ENCODE peak calls at places on chromosome 2, in five cellular contexts. Y is heart left ventricle; V is ovary; J is effector memory CD4-positive, alpha-beta T cell; R is HCT116. U is an unnamed sample. For H3K4me1, the result is how much of the 10 kb centered on the place peaks cover.

GRCh38 chr2:130963849-130964793 is 127.4 kb downstream of the ARHGEF4 start:
- DNase-seq in Y (no peak), V (peak), J (no peak), R (no peak), U (no peak)

GRCh38 chr2:119137502-119137901 is 21.0 kb downstream of the C1QL2 start:
- DNase-seq in Y (no peak), V (no peak), J (no peak), R (no peak), U (no peak)

GRCh38 chr2:118913805-118914645 is 28.0 kb upstream of the MARCO start:
- DNase-seq in Y (no peak), V (no peak), J (no peak), R (peak), U (no peak)

GRCh38 chr2:28407976-28408690 is 15.5 kb downstream of the FOSL2 start:
- DNase-seq in Y (no peak), V (peak), J (no peak), R (no peak), U (no peak)

GRCh38 chr2:132837764-132838163 is 167.8 kb upstream of the LYPD1 start:
- DNase-seq in Y (no peak), V (no peak), J (no peak), R (no peak), U (no peak)

GRCh38 chr2:64204006-64204632 is 59.9 kb upstream of the PELI1 start:
- DNase-seq in Y (peak), V (no peak), J (peak), R (no peak), U (no peak)

GRCh38 chr2:45922577-45922988 is 271.1 kb downstream of the PRKCE start:
- DNase-seq in Y (peak), V (no peak), J (no peak), R (no peak), U (no peak)

GRCh38 chr2:29114841-29115609 is at the start of gene CLIP4:
- DNase-seq in Y (peak), V (peak), J (peak), R (no peak), U (peak)

GRCh38 chr2:16862474-16862873 is 196.8 kb upstream of the CYRIA start:
- DNase-seq in Y (no peak), V (no peak), J (no peak), R (no peak), U (no peak)

GRCh38 chr2:222442665-222443064 is 18.3 kb downstream of the SGPP2 start:
- DNase-seq in Y (no peak), V (no peak), J (no peak), R (no peak), U (no peak)

GRCh38 chr2:149330127-149331022 is at the start of gene LYPD6:
- DNase-seq in Y (peak), V (peak), J (no peak), R (peak), U (peak)

GRCh38 chr2:67445652-67446268 is 48.6 kb downstream of the ETAA1 start:
- DNase-seq in Y (no peak), V (no peak), J (no peak), R (no peak), U (no peak)

GRCh38 chr2:20618886-20619521 is 31.9 kb downstream of the HS1BP3 start:
- DNase-seq in Y (peak), V (peak), J (no peak), R (no peak), U (no peak)

GRCh38 chr2:109275120-109276040 is 146.4 kb downstream of the SH3RF3 start:
- DNase-seq in Y (no peak), V (no peak), J (no peak), R (no peak), U (no peak)

GRCh38 chr2:222613715-222614331 is 42.1 kb downstream of the FARSB start:
- DNase-seq in Y (no peak), V (no peak), J (no peak), R (peak), U (no peak)

GRCh38 chr2:66082576-66082975 is 352.3 kb upstream of the MEIS1 start:
- DNase-seq in Y (no peak), V (no peak), J (no peak), R (no peak), U (no peak)

GRCh38 chr2:226891780-226892590 is 56.1 kb downstream of the RHBDD1 start:
- DNase-seq in Y (no peak), V (no peak), J (no peak), R (no peak), U (no peak)

GRCh38 chr2:18084376-18084775 is 205.9 kb downstream of the KCNS3 start:
- DNase-seq in Y (no peak), V (no peak), J (no peak), R (no peak), U (no peak)

GRCh38 chr2:172251231-172251630 is 148.5 kb upstream of the DLX2 start:
- DNase-seq in Y (no peak), V (no peak), J (no peak), R (no peak), U (no peak)

GRCh38 chr2:173881466-173881865 is 83.7 kb downstream of the SP3 start:
- DNase-seq in Y (no peak), V (no peak), J (no peak), R (no peak), U (no peak)

GRCh38 chr2:232361646-232362045 is 16.9 kb upstream of the ALPP start:
- DNase-seq in Y (no peak), V (no peak), J (no peak), R (peak), U (no peak)

GRCh38 chr2:40315684-40316083 is 136.2 kb downstream of the SLC8A1 start:
- DNase-seq in Y (no peak), V (no peak), J (no peak), R (no peak), U (no peak)

GRCh38 chr2:73759904-73760303 is 20.0 kb downstream of the DUSP11 start:
- DNase-seq in Y (no peak), V (no peak), J (no peak), R (no peak), U (no peak)

GRCh38 chr2:204753841-204754240 is 208.6 kb downstream of the PARD3B start:
- DNase-seq in Y (no peak), V (no peak), J (no peak), R (no peak), U (no peak)
- H3K27ac ChIP-seq in Y (no peak), V (no peak), J (no peak), R (no peak), U (no peak)

GRCh38 chr2:54561010-54561409 is 104.9 kb downstream of the SPTBN1 start:
- DNase-seq in Y (no peak), V (no peak), J (no peak), R (no peak), U (no peak)

GRCh38 chr2:54565551-54565950 is 109.4 kb downstream of the SPTBN1 start:
- DNase-seq in Y (no peak), V (no peak), J (no peak), R (no peak), U (no peak)

GRCh38 chr2:54566896-54567295 is 110.8 kb downstream of the SPTBN1 start:
- DNase-seq in Y (no peak), V (no peak), J (no peak), R (no peak), U (no peak)

GRCh38 chr2:54561795-54562592 is 105.9 kb downstream of the SPTBN1 start:
- DNase-seq in Y (no peak), V (no peak), J (no peak), R (no peak), U (no peak)

DNA sequence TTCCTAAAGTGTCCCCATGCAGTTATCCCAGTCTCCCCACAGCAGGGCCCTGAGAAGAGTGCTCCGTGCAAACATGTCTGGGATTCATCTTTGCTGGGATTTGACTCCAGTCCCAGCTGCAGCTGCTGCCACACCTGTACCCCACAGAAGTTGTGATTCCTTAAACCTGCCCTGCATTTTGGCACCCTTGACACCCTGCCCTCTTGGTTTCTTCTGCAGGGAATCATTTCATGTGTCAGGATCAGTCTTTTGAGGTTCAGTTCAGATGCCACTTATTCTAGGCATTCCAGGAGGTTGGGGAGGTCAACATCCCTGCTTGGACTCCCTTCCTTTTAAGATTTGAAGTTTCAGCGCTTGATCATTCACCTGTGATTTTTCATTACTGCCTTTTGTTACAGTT is 108.3 kb downstream of the SPTBN1 start:
- DNase-seq in Y (no peak), V (no peak), J (no peak), R (no peak), U (no peak)
- H3K4me1 ChIP-seq in Y (half or more), V (under half), J (under half), R (under half), U (under half)

GRCh38 chr2:144834954-144835633 is 315.2 kb upstream of the ZEB2 start:
- DNase-seq in Y (peak), V (peak), J (no peak), R (no peak), U (peak)
- H3K27ac ChIP-seq in Y (peak), V (no peak), J (no peak), R (peak), U (no peak)

GRCh38 chr2:27185331-27186026 is 26.4 kb upstream of the ATRAID start:
- DNase-seq in Y (no peak), V (no peak), J (no peak), R (no peak), U (peak)

GRCh38 chr2:27191107-27191829 is 20.6 kb upstream of the ATRAID start:
- DNase-seq in Y (peak), V (no peak), J (no peak), R (peak), U (peak)

GRCh38 chr2:27186613-27187345 is 25.1 kb upstream of the ATRAID start:
- DNase-seq in Y (no peak), V (no peak), J (no peak), R (no peak), U (no peak)

GRCh38 chr2:27194538-27195354 is 17.1 kb upstream of the ATRAID start:
- DNase-seq in Y (no peak), V (no peak), J (no peak), R (no peak), U (no peak)

DNA sequence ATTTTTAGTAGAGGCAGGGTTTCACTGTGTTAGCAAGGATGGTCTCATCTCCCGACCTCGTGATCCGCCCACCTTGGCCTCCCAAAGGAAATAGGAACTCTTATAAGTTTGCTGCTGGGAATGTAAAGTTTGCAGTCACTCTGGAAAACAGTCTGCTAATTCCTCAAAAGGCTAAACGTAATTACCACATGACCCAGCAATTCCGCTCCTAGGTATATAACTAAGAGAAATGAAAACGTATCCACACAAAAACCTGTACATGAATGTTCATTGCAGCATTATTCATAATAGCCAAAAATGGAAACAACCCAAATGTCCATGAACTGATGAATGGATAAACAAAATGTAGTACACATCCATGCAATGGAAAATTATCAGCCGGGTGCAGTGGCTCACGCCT is 21.9 kb upstream of the ATRAID start:
- DNase-seq in Y (no peak), V (no peak), J (no peak), R (no peak), U (no peak)
- H3K4me1 ChIP-seq in Y (under half), V (under half), J (under half), R (under half), U (under half)

GRCh38 chr2:159129301-159129700 is 157.2 kb downstream of the WDSUB1 start:
- DNase-seq in Y (no peak), V (no peak), J (no peak), R (no peak), U (no peak)
- H3K27ac ChIP-seq in Y (peak), V (no peak), J (no peak), R (no peak), U (no peak)

U was measured in tibial nerve.